ENCODE peak calls at places on chromosomes 2 and 18, in ten cellular contexts. D, P, V, X, N, R, H, E, I and Y are unnamed samples.

GRCh38 chr2:25050128-25050527 is 8.3 kb downstream of the EFR3B start:
- DNase-seq in D (no peak), P (no peak), V (no peak), X (no peak), N (no peak), R (no peak), H (no peak), E (no peak), I (no peak), Y (no peak)

GRCh38 chr2:12412898-12413305 is 303.8 kb upstream of the TRIB2 start:
- DNase-seq in D (no peak), P (peak), V (no peak), X (peak), N (no peak), R (no peak), H (no peak), E (no peak), I (no peak), Y (no peak)

GRCh38 chr2:233350708-233351107 is 3.6 kb upstream of the DGKD start:
- DNase-seq in D (peak), P (peak), V (no peak), X (peak), N (no peak), R (peak), H (no peak), E (no peak), I (no peak), Y (peak)

GRCh38 chr18:34807106-34807796 is 97.2 kb downstream of the DTNA start:
- DNase-seq in D (no peak), P (no peak), V (no peak), X (no peak), N (no peak), R (no peak), H (no peak), E (no peak), I (no peak), Y (no peak)

GRCh38 chr2:134401081-134401497 is 147.2 kb downstream of the MGAT5 start:
- DNase-seq in D (peak), P (peak), V (no peak), X (no peak), N (no peak), R (no peak), H (no peak), E (peak), I (no peak), Y (peak)

GRCh38 chr2:158575051-158575635 is 118.4 kb downstream of the PKP4 start:
- DNase-seq in D (no peak), P (peak), V (no peak), X (no peak), N (no peak), R (peak), H (no peak), E (no peak), I (no peak), Y (no peak)

GRCh38 chr2:61876400-61876799 is 12.1 kb downstream of the CCT4 start:
- DNase-seq in D (no peak), P (no peak), V (no peak), X (no peak), N (no peak), R (no peak), H (no peak), E (no peak), I (no peak), Y (no peak)

GRCh38 chr2:55459741-55460274 is 40.2 kb upstream of the CCDC88A start:
- DNase-seq in D (no peak), P (no peak), V (no peak), X (no peak), N (no peak), R (no peak), H (no peak), E (no peak), I (no peak), Y (no peak)

GRCh38 chr2:168717790-168718502 is 84.5 kb upstream of the NOSTRIN start:
- DNase-seq in D (no peak), P (no peak), V (no peak), X (no peak), N (no peak), R (no peak), H (no peak), E (no peak), I (no peak), Y (no peak)

GRCh38 chr2:4745596-4745995 is 946.6 kb upstream of the SOX11 start:
- DNase-seq in D (no peak), P (no peak), V (no peak), X (no peak), N (peak), R (no peak), H (no peak), E (no peak), I (no peak), Y (peak)

GRCh38 chr2:130825231-130825971 is 11.3 kb upstream of the ARHGEF4 start:
- DNase-seq in D (no peak), P (no peak), V (no peak), X (no peak), N (no peak), R (no peak), H (no peak), E (no peak), I (no peak), Y (no peak)

GRCh38 chr18:25111382-25112070 is 240.4 kb downstream of the ZNF521 start:
- DNase-seq in D (no peak), P (no peak), V (no peak), X (no peak), N (no peak), R (no peak), H (no peak), E (no peak), I (no peak), Y (no peak)

GRCh38 chr2:132038179-132038882 is 123.4 kb downstream of the ANKRD30BL start:
- DNase-seq in D (no peak), P (no peak), V (no peak), X (no peak), N (peak), R (no peak), H (no peak), E (no peak), I (no peak), Y (no peak)

GRCh38 chr2:18046558-18046957 is 168.1 kb downstream of the KCNS3 start:
- DNase-seq in D (no peak), P (peak), V (no peak), X (no peak), N (no peak), R (peak), H (no peak), E (peak), I (no peak), Y (no peak)

GRCh38 chr18:62590799-62591640 is 68.2 kb downstream of the ZCCHC2 start:
- DNase-seq in D (no peak), P (no peak), V (no peak), X (no peak), N (no peak), R (no peak), H (no peak), E (no peak), I (no peak), Y (no peak)

GRCh38 chr18:47492691-47493090 is 241.2 kb upstream of the SKOR2 start:
- DNase-seq in D (no peak), P (no peak), V (no peak), X (no peak), N (no peak), R (no peak), H (no peak), E (no peak), I (no peak), Y (no peak)

GRCh38 chr2:53455094-53455493 is 312.5 kb upstream of the CHAC2 start:
- DNase-seq in D (no peak), P (peak), V (no peak), X (no peak), N (no peak), R (no peak), H (no peak), E (no peak), I (no peak), Y (peak)

GRCh38 chr2:202023198-202023903 is 10.3 kb upstream of the FZD7 start:
- DNase-seq in D (no peak), P (no peak), V (no peak), X (no peak), N (no peak), R (no peak), H (peak), E (no peak), I (no peak), Y (peak)

GRCh38 chr18:272650-273049 is 4.8 kb upstream of the THOC1 start:
- DNase-seq in D (no peak), P (no peak), V (no peak), X (no peak), N (no peak), R (no peak), H (no peak), E (no peak), I (no peak), Y (no peak)

GRCh38 chr18:37499008-37499407 is 66.6 kb downstream of the CELF4 start:
- DNase-seq in D (no peak), P (no peak), V (no peak), X (no peak), N (no peak), R (no peak), H (no peak), E (no peak), I (no peak), Y (no peak)

GRCh38 chr2:113762377-113763118 is 6.1 kb upstream of the SLC35F5 start:
- DNase-seq in D (no peak), P (peak), V (no peak), X (no peak), N (no peak), R (peak), H (no peak), E (no peak), I (no peak), Y (no peak)

GRCh38 chr2:10668402-10669012 is 21.3 kb downstream of the NOL10 start:
- DNase-seq in D (no peak), P (peak), V (no peak), X (no peak), N (peak), R (peak), H (peak), E (no peak), I (no peak), Y (no peak)

GRCh38 chr2:129801575-129801974 is 177.9 kb upstream of the RAB6C start:
- DNase-seq in D (no peak), P (peak), V (no peak), X (no peak), N (no peak), R (peak), H (no peak), E (no peak), I (no peak), Y (no peak)

GRCh38 chr2:43461461-43462073 is 134.3 kb downstream of the THADA start:
- DNase-seq in D (no peak), P (no peak), V (no peak), X (no peak), N (no peak), R (no peak), H (no peak), E (no peak), I (no peak), Y (no peak)

GRCh38 chr2:74414913-74415761 is 6.3 kb downstream of the C2orf81 start:
- DNase-seq in D (peak), P (no peak), V (no peak), X (no peak), N (no peak), R (no peak), H (peak), E (peak), I (no peak), Y (peak)

GRCh38 chr2:157810037-157810436 is 66.1 kb downstream of the ACVR1 start:
- DNase-seq in D (no peak), P (no peak), V (no peak), X (no peak), N (no peak), R (no peak), H (no peak), E (no peak), I (no peak), Y (no peak)

GRCh38 chr2:98727369-98727749 is 3.6 kb downstream of the MGAT4A start:
- DNase-seq in D (no peak), P (no peak), V (no peak), X (no peak), N (no peak), R (no peak), H (no peak), E (peak), I (no peak), Y (peak)

GRCh38 chr2:139946690-139947089 is 1166.5 kb upstream of the NXPH2 start:
- DNase-seq in D (no peak), P (no peak), V (no peak), X (no peak), N (no peak), R (no peak), H (no peak), E (no peak), I (no peak), Y (no peak)

GRCh38 chr18:11852048-11852341 is 782 bp downstream of the CHMP1B start:
- DNase-seq in D (no peak), P (no peak), V (no peak), X (no peak), N (peak), R (no peak), H (peak), E (no peak), I (no peak), Y (no peak)

GRCh38 chr2:55235724-55236538 is 3.4 kb downstream of the RPS27A start:
- DNase-seq in D (no peak), P (no peak), V (no peak), X (no peak), N (no peak), R (no peak), H (no peak), E (no peak), I (no peak), Y (no peak)

GRCh38 chr18:74868461-74868860 is 270.8 kb downstream of the ZNF407 start:
- DNase-seq in D (no peak), P (no peak), V (no peak), X (no peak), N (no peak), R (no peak), H (no peak), E (peak), I (no peak), Y (no peak)

GRCh38 chr2:101080214-101081068 is 70.7 kb downstream of the TBC1D8 start:
- DNase-seq in D (no peak), P (no peak), V (no peak), X (no peak), N (no peak), R (no peak), H (no peak), E (no peak), I (no peak), Y (no peak)

GRCh38 chr2:17059452-17059851 is 393.8 kb upstream of the CYRIA start:
- DNase-seq in D (no peak), P (no peak), V (no peak), X (no peak), N (no peak), R (no peak), H (no peak), E (no peak), I (no peak), Y (no peak)

GRCh38 chr2:236287656-236288055 is 23.4 kb upstream of the ASB18 start:
- DNase-seq in D (no peak), P (no peak), V (no peak), X (no peak), N (no peak), R (no peak), H (no peak), E (no peak), I (no peak), Y (no peak)

GRCh38 chr2:47269316-47270232 is 114.5 kb upstream of the STPG4 start:
- DNase-seq in D (peak), P (peak), V (no peak), X (no peak), N (no peak), R (peak), H (no peak), E (peak), I (no peak), Y (peak)

GRCh38 chr18:35005963-35006577 is 35.1 kb upstream of the MAPRE2 start:
- DNase-seq in D (no peak), P (peak), V (no peak), X (no peak), N (peak), R (peak), H (peak), E (no peak), I (no peak), Y (no peak)

GRCh38 chr2:119367472-119368099 is 809 bp downstream of the DBI start:
- DNase-seq in D (peak), P (no peak), V (peak), X (peak), N (peak), R (peak), H (no peak), E (peak), I (peak), Y (peak)

GRCh38 chr18:10659594-10659993 is 133.8 kb downstream of the NAPG start:
- DNase-seq in D (no peak), P (no peak), V (no peak), X (no peak), N (no peak), R (no peak), H (no peak), E (no peak), I (no peak), Y (no peak)